ENCODE peak calls at places on chromosomes 3 and 15, in nine cellular contexts. I is Peyer's patch, H is fibroblast of the aortic adventitia, E is astrocyte of the cerebellum, L is lung, U is transverse colon, K is omental fat pad, N is breast epithelium, C is kidney epithelial cell. B is an unnamed sample.

GRCh38 chr3:39249453-39250115 is 30.3 kb downstream of the CX3CR1 start:
- DNase-seq in I (no peak), H (peak), E (no peak), L (no peak), U (no peak), K (no peak), N (no peak), C (peak), B (no peak)

GRCh38 chr3:3559786-3560185 is 239.4 kb upstream of the LRRN1 start:
- DNase-seq in I (no peak), H (no peak), E (no peak), L (no peak), U (no peak), K (no peak), N (no peak), C (no peak), B (no peak)

GRCh38 chr3:135865085-135865484 is 100.4 kb upstream of the PPP2R3A start:
- DNase-seq in I (no peak), H (peak), E (no peak), L (no peak), U (no peak), K (no peak), N (no peak), C (no peak), B (no peak)

GRCh38 chr3:155225417-155225816 is 68.1 kb downstream of the STRIT1 start:
- DNase-seq in I (no peak), H (no peak), E (no peak), L (no peak), U (no peak), K (no peak), N (no peak), C (no peak), B (no peak)

GRCh38 chr3:31740397-31740796 is 207.7 kb downstream of the STT3B start:
- DNase-seq in I (no peak), H (no peak), E (no peak), L (no peak), U (no peak), K (no peak), N (no peak), C (no peak), B (no peak)

GRCh38 chr3:113594066-113594465 is 61.7 kb downstream of the SIDT1 start:
- DNase-seq in I (no peak), H (no peak), E (no peak), L (no peak), U (no peak), K (no peak), N (no peak), C (no peak), B (no peak)

GRCh38 chr15:43942157-43942556 is 115.4 kb downstream of the WDR76 start:
- DNase-seq in I (no peak), H (no peak), E (no peak), L (no peak), U (no peak), K (no peak), N (no peak), C (no peak), B (no peak)

GRCh38 chr3:111159391-111159790 is 87.8 kb downstream of the NECTIN3 start:
- DNase-seq in I (no peak), H (no peak), E (no peak), L (no peak), U (no peak), K (no peak), N (no peak), C (no peak), B (no peak)

GRCh38 chr15:41936649-41937567 is 35.4 kb downstream of the EHD4 start:
- DNase-seq in I (peak), H (no peak), E (no peak), L (no peak), U (peak), K (no peak), N (no peak), C (no peak), B (peak)

GRCh38 chr3:129017531-129017899 is 16.4 kb downstream of the EFCC1 start:
- DNase-seq in I (no peak), H (no peak), E (no peak), L (no peak), U (no peak), K (no peak), N (no peak), C (no peak), B (no peak)

GRCh38 chr15:77040673-77041072 is 30.2 kb downstream of the TSPAN3 start:
- DNase-seq in I (no peak), H (peak), E (no peak), L (no peak), U (no peak), K (no peak), N (no peak), C (no peak), B (no peak)

GRCh38 chr3:53411371-53411770 is 64.0 kb upstream of the DCP1A start:
- DNase-seq in I (no peak), H (no peak), E (no peak), L (no peak), U (no peak), K (no peak), N (no peak), C (no peak), B (no peak)

GRCh38 chr3:160210799-160211221 is 14.4 kb upstream of the C3orf80 start:
- DNase-seq in I (no peak), H (peak), E (peak), L (no peak), U (no peak), K (no peak), N (no peak), C (peak), B (no peak)

GRCh38 chr3:187880438-187880837 is 135.2 kb upstream of the BCL6 start:
- DNase-seq in I (no peak), H (peak), E (no peak), L (no peak), U (no peak), K (no peak), N (no peak), C (no peak), B (no peak)

GRCh38 chr15:64740361-64741170 is 34.8 kb downstream of the RBPMS2 start:
- DNase-seq in I (no peak), H (peak), E (no peak), L (peak), U (peak), K (no peak), N (no peak), C (no peak), B (no peak)
- TF ChIP-seq CTCF in I (no peak), H (peak), E (peak), L (no peak), U (peak), K (no peak), N (no peak), C (peak), B (no peak)

GRCh38 chr3:162845918-162846317 is 1349.3 kb downstream of the OTOL1 start:
- DNase-seq in I (no peak), H (no peak), E (no peak), L (no peak), U (no peak), K (no peak), N (no peak), C (no peak), B (no peak)
- TF ChIP-seq CTCF in I (no peak), H (no peak), E (no peak), L (no peak), U (no peak), K (no peak), N (no peak), C (no peak), B (no peak)

DNA sequence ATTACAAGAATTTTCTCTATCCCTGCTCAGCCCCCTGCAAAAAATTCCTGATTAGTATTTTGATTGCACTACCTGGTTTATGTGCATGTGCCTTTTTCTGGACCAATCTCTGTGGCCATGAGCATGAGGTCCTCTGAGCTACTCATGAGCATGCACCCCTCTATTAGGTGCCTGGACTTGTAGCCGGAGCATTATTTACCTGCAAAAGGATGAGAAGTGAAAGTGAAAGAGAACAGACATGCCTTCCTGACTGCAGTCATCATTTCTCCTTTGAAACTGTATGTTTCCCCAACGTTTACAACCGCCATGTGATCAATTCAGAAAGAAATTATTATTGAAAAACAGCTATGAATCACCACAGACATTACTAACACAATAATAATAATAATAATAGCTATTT is 1008.8 kb downstream of the ROBO2 start:
- DNase-seq in I (no peak), H (no peak), E (no peak), L (no peak), U (no peak), K (no peak), N (no peak), C (no peak), B (no peak)
- TF ChIP-seq CTCF in I (no peak), H (no peak), E (no peak), L (no peak), U (no peak), K (no peak), N (no peak), C (no peak), B (no peak)

DNA sequence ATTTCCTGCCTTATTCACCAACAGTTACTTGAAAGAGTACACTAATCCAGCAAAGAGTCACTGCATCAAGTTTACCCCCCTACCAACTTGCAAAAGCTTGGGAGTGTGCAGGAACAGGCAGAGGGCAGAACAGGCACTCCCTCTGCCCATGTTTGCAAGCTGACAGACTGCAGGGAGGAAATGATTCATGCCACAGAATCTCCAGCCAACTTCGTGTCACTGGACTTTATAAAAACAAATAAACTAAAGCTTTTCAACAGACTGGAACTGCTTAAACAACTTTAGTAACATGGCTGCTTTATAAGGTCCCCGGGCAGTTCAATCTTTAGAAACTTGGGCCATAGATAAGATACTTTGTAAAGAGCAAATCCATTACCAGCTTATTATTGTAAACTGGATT is 129.5 kb downstream of the THRB start:
- DNase-seq in I (no peak), H (peak), E (peak), L (peak), U (peak), K (no peak), N (peak), C (peak), B (no peak)
- TF ChIP-seq CTCF in I (no peak), H (no peak), E (no peak), L (no peak), U (no peak), K (no peak), N (no peak), C (peak), B (no peak)

DNA sequence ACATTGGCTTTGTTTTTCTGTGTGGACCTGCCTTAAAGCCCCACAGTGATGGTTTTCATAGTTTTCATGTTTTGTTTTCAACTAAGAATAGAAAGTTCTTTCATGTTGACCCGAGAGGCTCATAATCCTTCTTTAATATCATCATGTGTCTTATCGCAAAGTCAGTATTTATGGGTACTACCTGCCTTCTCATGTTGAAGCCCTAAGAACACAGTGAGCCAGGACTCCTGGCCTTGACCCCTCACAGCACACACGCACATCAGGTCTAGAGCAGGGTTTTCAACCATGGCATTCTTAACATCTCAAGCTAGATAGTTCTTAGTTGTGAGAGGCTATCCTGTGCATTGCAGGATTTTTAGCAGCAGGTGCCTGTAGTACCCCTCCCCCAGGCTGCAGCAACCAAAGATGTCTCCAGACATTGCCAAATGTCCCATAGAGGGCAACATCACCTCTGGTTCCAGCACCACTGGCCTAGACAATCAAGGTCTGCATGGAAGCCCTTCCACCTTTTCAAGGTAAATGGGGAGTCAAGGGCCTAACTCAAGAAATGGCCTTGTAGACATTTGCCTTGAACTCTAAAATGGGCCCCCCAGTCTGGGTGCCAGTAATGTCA is 118.3 kb downstream of the MTHFS start:
- DNase-seq in I (no peak), H (no peak), E (no peak), L (no peak), U (no peak), K (no peak), N (no peak), C (no peak), B (no peak)
- TF ChIP-seq CTCF in I (no peak), H (no peak), E (no peak), L (no peak), U (no peak), K (no peak), N (no peak), C (no peak), B (no peak)

GRCh38 chr15:61171190-61171589 is 57.9 kb downstream of the RORA start:
- DNase-seq in I (no peak), H (no peak), E (no peak), L (no peak), U (no peak), K (no peak), N (no peak), C (no peak), B (no peak)

GRCh38 chr15:61169904-61170695 is 59.0 kb downstream of the RORA start:
- DNase-seq in I (no peak), H (no peak), E (no peak), L (no peak), U (no peak), K (no peak), N (no peak), C (no peak), B (no peak)

GRCh38 chr15:61173899-61174689 is 55.0 kb downstream of the RORA start:
- DNase-seq in I (no peak), H (no peak), E (no peak), L (no peak), U (no peak), K (no peak), N (no peak), C (no peak), B (no peak)

GRCh38 chr15:61172325-61172724 is 56.8 kb downstream of the RORA start:
- DNase-seq in I (no peak), H (no peak), E (no peak), L (no peak), U (no peak), K (no peak), N (no peak), C (no peak), B (no peak)

GRCh38 chr15:61175024-61175423 is 54.1 kb downstream of the RORA start:
- DNase-seq in I (no peak), H (no peak), E (no peak), L (no peak), U (no peak), K (no peak), N (no peak), C (no peak), B (no peak)
- TF ChIP-seq CTCF in I (no peak), H (no peak), E (no peak), L (no peak), U (no peak), K (no peak), N (no peak), C (no peak), B (no peak)

GRCh38 chr15:90530250-90531051 is 728 bp downstream of the CRTC3 start:
- DNase-seq in I (peak), H (peak), E (no peak), L (peak), U (peak), K (no peak), N (peak), C (no peak), B (peak)
- TF ChIP-seq CTCF in I (no peak), H (no peak), E (no peak), L (no peak), U (no peak), K (no peak), N (no peak), C (no peak), B (no peak)

GRCh38 chr15:54502416-54503075 is 524.3 kb downstream of the UNC13C start:
- DNase-seq in I (no peak), H (no peak), E (no peak), L (no peak), U (no peak), K (no peak), N (no peak), C (no peak), B (no peak)
- TF ChIP-seq CTCF in I (no peak), H (no peak), E (no peak), L (no peak), U (no peak), K (no peak), N (no peak), C (no peak), B (no peak)

DNA sequence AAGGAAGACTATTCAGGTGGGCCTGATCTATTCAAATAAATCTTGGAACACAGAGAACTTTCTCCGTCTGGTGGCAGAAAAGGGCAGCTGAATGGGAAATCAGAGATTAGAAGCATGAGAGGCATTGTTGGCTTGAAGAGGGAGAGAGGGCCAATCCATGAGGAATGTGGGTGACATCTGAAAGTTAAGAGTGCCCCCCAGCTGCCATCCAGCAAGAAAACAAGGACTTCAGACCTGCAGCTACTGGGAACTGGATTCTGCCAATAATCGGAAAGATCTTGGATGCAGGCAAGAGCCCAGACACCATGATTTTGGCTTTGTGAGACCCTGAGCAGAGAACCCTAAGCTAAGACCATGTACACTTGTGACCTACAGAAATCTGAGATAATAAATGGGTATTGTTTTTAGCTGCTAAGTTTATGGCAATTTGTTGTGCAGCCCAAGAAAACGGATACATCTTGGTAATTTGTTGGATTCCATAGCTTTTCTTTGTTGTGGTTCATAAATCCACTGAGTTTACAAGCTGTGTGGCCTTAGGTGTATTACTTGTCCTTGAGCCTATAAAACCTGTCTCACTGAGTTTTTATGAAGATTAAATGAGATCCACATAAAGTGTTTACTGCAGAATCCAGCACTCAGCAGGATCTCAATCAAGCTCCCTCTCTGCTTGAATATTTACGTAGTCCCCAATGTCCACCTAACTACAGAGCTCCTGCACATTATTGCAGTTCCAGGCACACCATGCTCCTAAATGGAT is 82.1 kb upstream of the PRTG start:
- DNase-seq in I (no peak), H (no peak), E (no peak), L (no peak), U (no peak), K (no peak), N (no peak), C (no peak), B (no peak)
- TF ChIP-seq CTCF in I (no peak), H (no peak), E (no peak), L (no peak), U (no peak), K (no peak), N (no peak), C (no peak), B (no peak)

GRCh38 chr15:35857812-35858211 is 311.8 kb upstream of the DPH6 start:
- DNase-seq in I (no peak), H (no peak), E (no peak), L (no peak), U (no peak), K (no peak), N (no peak), C (no peak), B (no peak)

GRCh38 chr15:35863655-35864054 is 317.7 kb upstream of the DPH6 start:
- DNase-seq in I (no peak), H (no peak), E (no peak), L (no peak), U (no peak), K (no peak), N (no peak), C (no peak), B (no peak)

GRCh38 chr15:35854398-35854797 is 308.4 kb upstream of the DPH6 start:
- DNase-seq in I (no peak), H (no peak), E (no peak), L (no peak), U (no peak), K (no peak), N (no peak), C (no peak), B (no peak)

GRCh38 chr15:35852818-35853624 is 307.1 kb upstream of the DPH6 start:
- DNase-seq in I (no peak), H (no peak), E (no peak), L (no peak), U (no peak), K (no peak), N (no peak), C (no peak), B (no peak)

DNA sequence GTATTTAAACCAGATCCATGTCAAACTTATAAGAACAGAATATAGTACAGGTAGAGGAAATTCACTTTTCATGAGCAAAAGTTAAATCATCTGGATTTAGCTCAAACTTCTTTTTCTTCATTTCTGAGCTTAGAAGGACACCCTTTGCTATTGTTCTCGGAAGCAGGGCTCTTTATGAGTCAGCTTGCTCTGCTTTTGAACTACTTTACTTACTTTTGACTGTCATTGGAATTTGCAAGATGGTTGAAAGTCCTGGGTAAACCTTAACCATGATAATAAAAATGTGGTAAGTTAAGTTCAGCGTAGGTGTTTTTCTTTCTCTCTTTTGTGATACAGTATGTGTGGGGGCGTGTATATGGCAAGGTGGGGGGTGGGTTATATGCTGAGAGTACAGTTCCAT is 312.7 kb upstream of the DPH6 start:
- DNase-seq in I (no peak), H (peak), E (no peak), L (no peak), U (no peak), K (no peak), N (no peak), C (peak), B (no peak)
- TF ChIP-seq CTCF in I (no peak), H (no peak), E (no peak), L (no peak), U (no peak), K (no peak), N (no peak), C (no peak), B (no peak)